ENCODE peak calls at places on chromosomes 5 and 9, in four cellular contexts. One of them, this sample, is unnamed.

GRCh38 chr5:50767588-50767987 is 101.2 kb downstream of the PARP8 start:
- DNase-seq in HepG2: no peak
- DNase-seq in K562: no peak
- DNase-seq in GM12878: no peak
- DNase-seq in this sample: no peak

GRCh38 chr5:30343707-30344106 is 849.8 kb upstream of the CDH6 start:
- DNase-seq in HepG2: no peak
- DNase-seq in K562: no peak
- DNase-seq in GM12878: no peak
- DNase-seq in this sample: no peak

GRCh38 chr5:133546500-133546899 is 65.8 kb downstream of the FSTL4 start:
- DNase-seq in HepG2: no peak
- DNase-seq in K562: no peak
- DNase-seq in GM12878: no peak
- DNase-seq in this sample: no peak

GRCh38 chr5:143569722-143570567 is 166.5 kb upstream of the NR3C1 start:
- DNase-seq in HepG2: peak
- DNase-seq in K562: no peak
- DNase-seq in GM12878: no peak
- DNase-seq in this sample: no peak

GRCh38 chr9:2771661-2772060 is 54.4 kb downstream of the KCNV2 start:
- DNase-seq in HepG2: no peak
- DNase-seq in K562: no peak
- DNase-seq in GM12878: no peak
- DNase-seq in this sample: no peak

GRCh38 chr5:177607115-177607451 is 7.2 kb downstream of the B4GALT7 start:
- DNase-seq in HepG2: no peak
- DNase-seq in K562: no peak
- DNase-seq in GM12878: no peak
- DNase-seq in this sample: no peak

GRCh38 chr5:116573279-116573616 is 1.4 kb downstream of the SEMA6A start:
- DNase-seq in HepG2: no peak
- DNase-seq in K562: no peak
- DNase-seq in GM12878: no peak
- DNase-seq in this sample: peak

GRCh38 chr5:151671979-151672378 is 14.7 kb downstream of the SPARC start:
- DNase-seq in HepG2: no peak
- DNase-seq in K562: no peak
- DNase-seq in GM12878: no peak
- DNase-seq in this sample: no peak

GRCh38 chr5:17620627-17621026 is 10.4 kb downstream of the TAF11L12 start:
- DNase-seq in HepG2: no peak
- DNase-seq in K562: peak
- DNase-seq in GM12878: no peak
- DNase-seq in this sample: peak

GRCh38 chr5:6183391-6184390 is 194.7 kb downstream of the MED10 start:
- DNase-seq in HepG2: no peak
- DNase-seq in K562: no peak
- DNase-seq in GM12878: no peak
- DNase-seq in this sample: no peak

GRCh38 chr9:2824564-2824963 is 19.3 kb downstream of the PUM3 start:
- DNase-seq in HepG2: no peak
- DNase-seq in K562: no peak
- DNase-seq in GM12878: no peak
- DNase-seq in this sample: peak

GRCh38 chr5:761206-761771 is 23.2 kb downstream of the ZDHHC11B start:
- DNase-seq in HepG2: no peak
- DNase-seq in K562: no peak
- DNase-seq in GM12878: no peak
- DNase-seq in this sample: no peak

DNA sequence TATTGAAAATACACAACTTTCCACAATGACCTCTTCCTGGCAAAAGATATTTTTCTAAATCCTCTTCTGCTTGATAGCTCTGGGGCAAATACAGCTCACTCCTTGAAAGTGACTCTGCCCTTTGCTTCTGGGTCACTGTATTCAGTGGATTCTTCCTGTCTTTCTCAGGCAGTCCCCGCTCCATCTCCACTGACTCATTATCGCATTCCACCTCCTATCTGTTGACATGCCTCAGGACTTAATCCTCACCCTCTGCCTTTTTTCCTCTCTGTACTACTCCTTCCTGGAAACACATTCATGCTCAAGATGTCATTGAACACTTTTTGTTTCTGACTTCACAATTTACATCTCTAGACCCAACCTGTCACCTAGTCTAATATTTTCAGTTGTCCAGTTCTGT is 8.4 kb upstream of the RGS7BP start:
- DNase-seq in HepG2: no peak
- DNase-seq in K562: no peak
- DNase-seq in GM12878: no peak
- DNase-seq in this sample: no peak
- TF ChIP-seq FOXM1 in HepG2: no peak
- TF ChIP-seq FOXM1 in K562: no peak
- TF ChIP-seq FOXM1 in GM12878: no peak
- TF ChIP-seq FOXM1 in this sample: no peak

GRCh38 chr9:72856985-72857631 is 95.7 kb downstream of the ALDH1A1 start:
- DNase-seq in HepG2: peak
- DNase-seq in K562: peak
- DNase-seq in GM12878: no peak
- DNase-seq in this sample: peak

GRCh38 chr9:72855890-72856523 is 96.8 kb downstream of the ALDH1A1 start:
- DNase-seq in HepG2: no peak
- DNase-seq in K562: no peak
- DNase-seq in GM12878: no peak
- DNase-seq in this sample: no peak

GRCh38 chr9:72855321-72855720 is 97.5 kb downstream of the ALDH1A1 start:
- DNase-seq in HepG2: no peak
- DNase-seq in K562: no peak
- DNase-seq in GM12878: no peak
- DNase-seq in this sample: no peak

GRCh38 chr9:72857632-72858011 is 95.2 kb downstream of the ALDH1A1 start:
- DNase-seq in HepG2: no peak
- DNase-seq in K562: no peak
- DNase-seq in GM12878: no peak
- DNase-seq in this sample: no peak

DNA sequence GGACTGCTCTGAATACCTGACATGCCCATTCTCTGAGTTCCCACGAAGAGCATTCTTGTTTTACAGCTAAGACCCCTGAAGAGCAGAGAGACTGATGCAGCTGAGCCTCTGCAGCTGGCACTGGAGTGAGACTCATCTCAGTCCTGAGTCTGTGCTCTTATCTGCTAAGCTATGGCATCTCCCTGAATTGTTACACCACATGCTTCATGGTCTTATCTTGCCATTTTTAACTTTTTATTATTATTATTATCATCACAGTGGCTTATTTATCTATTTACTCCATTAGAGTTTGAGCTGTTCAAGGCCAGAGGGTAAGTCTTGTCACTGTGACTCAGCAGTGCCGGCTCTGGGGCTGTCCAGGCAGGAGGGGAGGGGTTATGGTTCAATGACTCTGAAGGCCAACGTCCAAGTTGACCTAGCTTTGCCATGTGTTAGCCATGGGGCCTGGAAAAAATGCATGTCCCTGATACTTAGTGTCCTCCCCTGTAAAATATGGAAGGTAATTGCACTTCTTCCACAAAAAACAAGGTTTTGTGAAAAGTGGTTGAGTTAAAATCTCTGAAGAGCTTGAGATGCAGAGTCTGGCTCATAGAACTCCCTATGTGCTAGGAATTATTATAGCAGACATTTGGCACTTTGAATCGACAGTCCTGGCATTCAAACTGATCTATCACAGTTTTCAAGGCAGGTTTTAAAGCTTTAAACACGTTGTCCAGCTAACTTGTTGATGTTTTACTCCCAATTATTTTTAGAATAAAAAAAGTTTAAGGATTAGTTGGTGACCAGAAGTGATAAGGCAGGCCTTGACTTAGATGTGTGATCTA is 94.6 kb downstream of the ALDH1A1 start:
- DNase-seq in HepG2: peak
- DNase-seq in K562: peak
- DNase-seq in GM12878: no peak
- DNase-seq in this sample: no peak
- TF ChIP-seq FOXK2 in HepG2: peak
- TF ChIP-seq FOXK2 in K562: no peak
- TF ChIP-seq FOXK2 in GM12878: no peak
- TF ChIP-seq FOXK2 in this sample: no peak

DNA sequence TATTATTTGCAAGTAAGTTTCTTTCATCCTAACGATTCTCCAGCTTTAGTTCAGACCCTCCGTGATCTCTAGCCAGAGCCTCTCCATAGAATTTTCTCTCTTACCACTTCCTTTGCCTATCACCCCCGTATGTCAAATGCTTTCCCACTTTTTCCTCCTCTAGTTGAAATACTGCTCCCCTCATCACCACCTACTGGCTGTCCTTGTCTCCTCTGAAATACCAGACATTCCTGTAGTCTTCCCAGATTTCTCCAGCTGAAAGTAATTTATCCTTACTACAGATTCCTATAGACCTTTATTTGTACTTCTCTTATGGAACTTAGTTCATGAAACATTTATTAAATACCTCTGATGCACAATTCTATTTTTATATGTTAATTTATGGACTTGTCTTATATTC is 36.0 kb upstream of the GLIPR2 start:
- DNase-seq in HepG2: no peak
- DNase-seq in K562: no peak
- DNase-seq in GM12878: no peak
- DNase-seq in this sample: no peak
- TF ChIP-seq FOXM1 in HepG2: no peak
- TF ChIP-seq FOXM1 in K562: no peak
- TF ChIP-seq FOXM1 in GM12878: no peak
- TF ChIP-seq FOXM1 in this sample: no peak

DNA sequence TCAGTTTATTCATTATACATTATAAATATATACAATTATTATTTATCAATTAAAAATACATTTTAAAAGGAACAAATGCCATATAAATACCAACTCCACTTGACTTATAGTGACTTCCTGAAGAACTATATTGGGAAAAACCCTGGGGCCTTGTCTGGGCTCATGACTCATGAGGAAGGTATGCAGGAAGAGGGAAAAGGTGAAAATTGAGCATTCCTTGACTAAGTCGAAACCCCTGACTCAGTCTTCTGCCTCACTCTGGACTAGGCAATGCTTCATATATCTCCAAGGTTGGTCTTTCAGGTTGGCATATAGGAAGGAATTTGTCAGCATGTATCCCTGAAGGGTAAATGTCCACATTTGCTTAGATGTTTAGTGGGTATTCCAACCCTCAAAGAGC is 78.5 kb downstream of the SH3TC2 start:
- DNase-seq in HepG2: no peak
- DNase-seq in K562: no peak
- DNase-seq in GM12878: no peak
- DNase-seq in this sample: no peak
- TF ChIP-seq FOXK2 in HepG2: no peak
- TF ChIP-seq FOXK2 in K562: no peak
- TF ChIP-seq FOXK2 in GM12878: no peak
- TF ChIP-seq FOXK2 in this sample: no peak

This sample was measured in HEK293T.